ENCODE peak calls at places on chromosomes 4 and X, in six cellular contexts. One of them, this sample, is unnamed.
A peak's percentile ranks its signal among the peaks of the same experiment; 100 is the strongest.

GRCh38 chr4:141686929-141687328 is 50.5 kb downstream of the IL15 start:
- DNase-seq in CD8-positive, alpha-beta memory T cell: no peak
- DNase-seq in tibial artery: no peak
- DNase-seq in cardiac muscle cell: no peak
- DNase-seq in lower lobe of right lung: no peak
- DNase-seq in keratinocyte: no peak
- DNase-seq in this sample: no peak

GRCh38 chr4:59240030-59240429 is 1960.1 kb upstream of the ADGRL3 start:
- DNase-seq in CD8-positive, alpha-beta memory T cell: no peak
- DNase-seq in tibial artery: no peak
- DNase-seq in cardiac muscle cell: no peak
- DNase-seq in lower lobe of right lung: no peak
- DNase-seq in keratinocyte: no peak
- DNase-seq in this sample: no peak

GRCh38 chr4:156991161-156991560 is 19.6 kb upstream of the PDGFC start:
- DNase-seq in CD8-positive, alpha-beta memory T cell: no peak
- DNase-seq in tibial artery: no peak
- DNase-seq in cardiac muscle cell: no peak
- DNase-seq in lower lobe of right lung: no peak
- DNase-seq in keratinocyte: no peak
- DNase-seq in this sample: no peak

GRCh38 chrX:9464435-9465371 is at the start of gene TBL1X:
- DNase-seq in CD8-positive, alpha-beta memory T cell: peak; percentile 56
- DNase-seq in tibial artery: peak; percentile 22
- DNase-seq in cardiac muscle cell: peak; percentile 82
- DNase-seq in lower lobe of right lung: peak; percentile 58
- DNase-seq in keratinocyte: no peak
- DNase-seq in this sample: peak; percentile 62

GRCh38 chr4:150431221-150431620 is 150.7 kb upstream of the MAB21L2 start:
- DNase-seq in CD8-positive, alpha-beta memory T cell: no peak
- DNase-seq in tibial artery: no peak
- DNase-seq in cardiac muscle cell: no peak
- DNase-seq in lower lobe of right lung: no peak
- DNase-seq in keratinocyte: no peak
- DNase-seq in this sample: no peak

GRCh38 chrX:71251456-71251973 is 2.4 kb downstream of the ZMYM3 start:
- DNase-seq in CD8-positive, alpha-beta memory T cell: no peak
- DNase-seq in tibial artery: no peak
- DNase-seq in cardiac muscle cell: no peak
- DNase-seq in lower lobe of right lung: no peak
- DNase-seq in keratinocyte: no peak
- DNase-seq in this sample: no peak

GRCh38 chrX:24890677-24891076 is 125.1 kb downstream of the ARX start:
- DNase-seq in CD8-positive, alpha-beta memory T cell: no peak
- DNase-seq in tibial artery: no peak
- DNase-seq in cardiac muscle cell: no peak
- DNase-seq in lower lobe of right lung: no peak
- DNase-seq in keratinocyte: no peak
- DNase-seq in this sample: no peak

GRCh38 chrX:39931554-39932282 is 166.0 kb downstream of the BCOR start:
- DNase-seq in CD8-positive, alpha-beta memory T cell: no peak
- DNase-seq in tibial artery: no peak
- DNase-seq in cardiac muscle cell: no peak
- DNase-seq in lower lobe of right lung: no peak
- DNase-seq in keratinocyte: no peak
- DNase-seq in this sample: no peak

GRCh38 chr4:89586864-89587263 is 250.1 kb downstream of the SNCA start:
- DNase-seq in CD8-positive, alpha-beta memory T cell: no peak
- DNase-seq in tibial artery: no peak
- DNase-seq in cardiac muscle cell: no peak
- DNase-seq in lower lobe of right lung: no peak
- DNase-seq in keratinocyte: no peak
- DNase-seq in this sample: no peak

GRCh38 chr4:168908093-168908492 is 102.0 kb downstream of the CBR4 start:
- DNase-seq in CD8-positive, alpha-beta memory T cell: no peak
- DNase-seq in tibial artery: no peak
- DNase-seq in cardiac muscle cell: no peak
- DNase-seq in lower lobe of right lung: no peak
- DNase-seq in keratinocyte: no peak
- DNase-seq in this sample: no peak

GRCh38 chr4:84578540-84579409 is 4.2 kb upstream of the CDS1 start:
- DNase-seq in CD8-positive, alpha-beta memory T cell: no peak
- DNase-seq in tibial artery: no peak
- DNase-seq in cardiac muscle cell: peak; percentile 61
- DNase-seq in lower lobe of right lung: no peak
- DNase-seq in keratinocyte: no peak
- DNase-seq in this sample: peak; percentile 46

GRCh38 chrX:19046343-19047215 is 62.7 kb upstream of the PHKA2 start:
- DNase-seq in CD8-positive, alpha-beta memory T cell: no peak
- DNase-seq in tibial artery: no peak
- DNase-seq in cardiac muscle cell: no peak
- DNase-seq in lower lobe of right lung: no peak
- DNase-seq in keratinocyte: no peak
- DNase-seq in this sample: no peak

GRCh38 chrX:45264865-45265264 is 64.2 kb upstream of the DIPK2B start:
- DNase-seq in CD8-positive, alpha-beta memory T cell: no peak
- DNase-seq in tibial artery: no peak
- DNase-seq in cardiac muscle cell: no peak
- DNase-seq in lower lobe of right lung: no peak
- DNase-seq in keratinocyte: no peak
- DNase-seq in this sample: no peak

GRCh38 chr4:14157262-14157661 is 529.7 kb upstream of the BOD1L1 start:
- DNase-seq in CD8-positive, alpha-beta memory T cell: no peak
- DNase-seq in tibial artery: no peak
- DNase-seq in cardiac muscle cell: no peak
- DNase-seq in lower lobe of right lung: no peak
- DNase-seq in keratinocyte: no peak
- DNase-seq in this sample: no peak

GRCh38 chr4:67616478-67616877 is 58.0 kb downstream of the STAP1 start:
- DNase-seq in CD8-positive, alpha-beta memory T cell: no peak
- DNase-seq in tibial artery: no peak
- DNase-seq in cardiac muscle cell: no peak
- DNase-seq in lower lobe of right lung: no peak
- DNase-seq in keratinocyte: no peak
- DNase-seq in this sample: no peak

GRCh38 chrX:69197690-69198089 is 32.4 kb upstream of the PJA1 start:
- DNase-seq in CD8-positive, alpha-beta memory T cell: no peak
- DNase-seq in tibial artery: no peak
- DNase-seq in cardiac muscle cell: no peak
- DNase-seq in lower lobe of right lung: no peak
- DNase-seq in keratinocyte: no peak
- DNase-seq in this sample: no peak

GRCh38 chr4:39043697-39044363 is 11.6 kb upstream of the TMEM156 start:
- DNase-seq in CD8-positive, alpha-beta memory T cell: peak; percentile 30
- DNase-seq in tibial artery: no peak
- DNase-seq in cardiac muscle cell: no peak
- DNase-seq in lower lobe of right lung: no peak
- DNase-seq in keratinocyte: no peak
- DNase-seq in this sample: no peak

GRCh38 chr4:19806865-19807264 is 444.8 kb upstream of the SLIT2 start:
- DNase-seq in CD8-positive, alpha-beta memory T cell: no peak
- DNase-seq in tibial artery: no peak
- DNase-seq in cardiac muscle cell: peak; percentile 14
- DNase-seq in lower lobe of right lung: no peak
- DNase-seq in keratinocyte: no peak
- DNase-seq in this sample: no peak

GRCh38 chr4:15963568-15963967 is 593 bp upstream of the FGFBP2 start:
- DNase-seq in CD8-positive, alpha-beta memory T cell: peak; percentile 57
- DNase-seq in tibial artery: no peak
- DNase-seq in cardiac muscle cell: no peak
- DNase-seq in lower lobe of right lung: peak; percentile 71
- DNase-seq in keratinocyte: no peak
- DNase-seq in this sample: no peak

GRCh38 chrX:51899741-51900140 is 6.3 kb downstream of the MAGED1 start:
- DNase-seq in CD8-positive, alpha-beta memory T cell: no peak
- DNase-seq in tibial artery: no peak
- DNase-seq in cardiac muscle cell: no peak
- DNase-seq in lower lobe of right lung: no peak
- DNase-seq in keratinocyte: no peak
- DNase-seq in this sample: no peak

GRCh38 chr4:38803833-38804653 is 548 bp downstream of the TLR1 start:
- DNase-seq in CD8-positive, alpha-beta memory T cell: no peak
- DNase-seq in tibial artery: no peak
- DNase-seq in cardiac muscle cell: no peak
- DNase-seq in lower lobe of right lung: no peak
- DNase-seq in keratinocyte: no peak
- DNase-seq in this sample: no peak

GRCh38 chr4:79403356-79403755 is 4.7 kb downstream of the GK2 start:
- DNase-seq in CD8-positive, alpha-beta memory T cell: no peak
- DNase-seq in tibial artery: no peak
- DNase-seq in cardiac muscle cell: no peak
- DNase-seq in lower lobe of right lung: no peak
- DNase-seq in keratinocyte: no peak
- DNase-seq in this sample: no peak

GRCh38 chr4:1764670-1765069 is 28.4 kb upstream of the FGFR3 start:
- DNase-seq in CD8-positive, alpha-beta memory T cell: no peak
- DNase-seq in tibial artery: no peak
- DNase-seq in cardiac muscle cell: no peak
- DNase-seq in lower lobe of right lung: no peak
- DNase-seq in keratinocyte: no peak
- DNase-seq in this sample: no peak

GRCh38 chrX:146602246-146602645 is 207.3 kb upstream of the CXorf51B start:
- DNase-seq in CD8-positive, alpha-beta memory T cell: no peak
- DNase-seq in tibial artery: no peak
- DNase-seq in cardiac muscle cell: no peak
- DNase-seq in lower lobe of right lung: no peak
- DNase-seq in keratinocyte: no peak
- DNase-seq in this sample: no peak
- H3K9me3 ChIP-seq in CD8-positive, alpha-beta memory T cell: no peaks in the 10 kb centered on the region
- H3K9me3 ChIP-seq in tibial artery: no peaks in the 10 kb centered on the region
- H3K9me3 ChIP-seq in cardiac muscle cell: no peaks in the 10 kb centered on the region
- H3K9me3 ChIP-seq in lower lobe of right lung: no peaks in the 10 kb centered on the region
- H3K9me3 ChIP-seq in keratinocyte: peaks cover 4% of the 10 kb centered on the region
- H3K9me3 ChIP-seq in this sample: no peaks in the 10 kb centered on the region

GRCh38 chr4:140523857-140524742 is at the start of gene ELMOD2:
- DNase-seq in CD8-positive, alpha-beta memory T cell: peak; percentile 97
- DNase-seq in tibial artery: peak; percentile 99
- DNase-seq in cardiac muscle cell: peak; percentile 100
- DNase-seq in lower lobe of right lung: peak; percentile 100
- DNase-seq in keratinocyte: peak; percentile 61
- DNase-seq in this sample: peak; percentile 99

DNA sequence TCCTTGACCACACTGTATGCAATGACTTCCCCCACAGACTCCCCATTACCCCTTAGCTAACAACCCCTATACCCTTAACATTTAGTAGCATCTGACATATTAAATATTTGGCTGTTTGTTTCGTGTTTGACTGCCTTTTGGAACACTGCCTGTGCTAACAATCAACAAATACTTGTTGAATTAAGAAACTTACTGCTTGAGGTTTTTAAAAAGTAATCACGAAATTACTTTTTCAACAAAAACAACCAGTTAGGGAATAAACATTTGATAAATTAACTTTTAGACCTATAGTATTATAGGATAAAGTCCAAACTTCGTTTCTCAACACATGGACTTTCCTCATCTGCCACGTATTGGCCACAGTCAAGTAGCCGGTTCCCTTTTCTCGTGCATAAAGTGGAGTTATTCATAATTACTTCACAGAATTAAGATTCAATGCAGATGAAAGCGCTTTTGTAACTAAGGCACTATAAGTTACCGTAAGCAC is 555 bp upstream of the ELMOD2 start:
- DNase-seq in CD8-positive, alpha-beta memory T cell: peak; percentile 2
- DNase-seq in tibial artery: no peak
- DNase-seq in cardiac muscle cell: no peak
- DNase-seq in lower lobe of right lung: no peak
- DNase-seq in keratinocyte: no peak
- DNase-seq in this sample: no peak
- H3K4me3 ChIP-seq in CD8-positive, alpha-beta memory T cell: peak overlapping the region; percentile 72
- H3K4me3 ChIP-seq in tibial artery: peak overlapping the region; percentile 99
- H3K4me3 ChIP-seq in cardiac muscle cell: no peak overlapping the region
- H3K4me3 ChIP-seq in lower lobe of right lung: peak overlapping the region; percentile 84
- H3K4me3 ChIP-seq in keratinocyte: peak overlapping the region; percentile 95
- H3K4me3 ChIP-seq in this sample: peak overlapping the region; percentile 62

GRCh38 chrX:48688531-48689142 is 5.0 kb downstream of the WAS start:
- DNase-seq in CD8-positive, alpha-beta memory T cell: no peak
- DNase-seq in tibial artery: no peak
- DNase-seq in cardiac muscle cell: no peak
- DNase-seq in lower lobe of right lung: no peak
- DNase-seq in keratinocyte: no peak
- DNase-seq in this sample: no peak

GRCh38 chrX:48681539-48682183 is 1.9 kb upstream of the WAS start:
- DNase-seq in CD8-positive, alpha-beta memory T cell: no peak
- DNase-seq in tibial artery: no peak
- DNase-seq in cardiac muscle cell: no peak
- DNase-seq in lower lobe of right lung: no peak
- DNase-seq in keratinocyte: no peak
- DNase-seq in this sample: no peak

GRCh38 chrX:48683411-48683982 is at the start of gene WAS:
- DNase-seq in CD8-positive, alpha-beta memory T cell: peak; percentile 57
- DNase-seq in tibial artery: no peak
- DNase-seq in cardiac muscle cell: no peak
- DNase-seq in lower lobe of right lung: peak; percentile 60
- DNase-seq in keratinocyte: no peak
- DNase-seq in this sample: no peak

GRCh38 chrX:48684134-48684533 is 535 bp downstream of the WAS start:
- DNase-seq in CD8-positive, alpha-beta memory T cell: no peak
- DNase-seq in tibial artery: no peak
- DNase-seq in cardiac muscle cell: no peak
- DNase-seq in lower lobe of right lung: no peak
- DNase-seq in keratinocyte: no peak
- DNase-seq in this sample: no peak

DNA sequence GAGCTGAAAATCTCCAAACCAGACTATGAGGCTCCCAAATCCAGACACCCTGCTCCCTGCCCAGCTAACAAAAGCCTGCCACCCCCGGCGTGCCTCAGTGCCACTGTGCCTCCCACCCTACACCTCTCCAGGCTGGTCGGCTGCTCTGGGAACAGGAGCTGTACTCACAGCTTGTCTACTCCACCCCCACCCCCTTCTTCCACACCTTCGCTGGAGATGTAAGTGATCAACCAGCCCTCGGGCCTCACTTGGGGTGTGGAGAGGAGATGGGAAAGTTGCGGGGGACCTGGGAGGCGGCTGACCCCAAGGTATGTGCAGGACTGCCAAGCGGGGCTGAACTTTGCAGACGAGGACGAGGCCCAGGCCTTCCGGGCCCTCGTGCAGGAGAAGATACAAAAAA is 1.8 kb downstream of the WAS start:
- DNase-seq in CD8-positive, alpha-beta memory T cell: no peak
- DNase-seq in tibial artery: no peak
- DNase-seq in cardiac muscle cell: no peak
- DNase-seq in lower lobe of right lung: no peak
- DNase-seq in keratinocyte: no peak
- DNase-seq in this sample: no peak
- H3K9me3 ChIP-seq in CD8-positive, alpha-beta memory T cell: no peaks in the 10 kb centered on the region
- H3K9me3 ChIP-seq in tibial artery: no peaks in the 10 kb centered on the region
- H3K9me3 ChIP-seq in cardiac muscle cell: no peaks in the 10 kb centered on the region
- H3K9me3 ChIP-seq in lower lobe of right lung: no peaks in the 10 kb centered on the region
- H3K9me3 ChIP-seq in keratinocyte: no peaks in the 10 kb centered on the region
- H3K9me3 ChIP-seq in this sample: no peaks in the 10 kb centered on the region

DNA sequence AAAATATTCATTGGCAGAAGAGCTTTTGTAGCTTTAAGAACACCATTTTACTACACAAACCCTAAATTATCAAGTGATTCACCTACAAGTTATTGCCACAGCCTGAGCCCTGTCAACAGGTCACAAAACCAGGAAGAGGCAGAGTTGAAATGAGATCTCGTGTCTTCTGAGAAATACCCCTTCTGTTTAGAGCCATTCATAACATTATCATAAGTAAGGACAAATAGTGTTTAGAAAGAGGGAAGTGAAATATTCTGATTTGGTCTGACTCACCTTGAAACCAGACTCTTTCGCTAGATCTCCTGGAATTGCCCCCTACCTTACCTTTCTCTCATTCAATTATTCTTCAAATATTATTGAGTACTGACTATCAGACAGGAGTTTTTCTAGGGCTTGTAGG is 5.9 kb downstream of the ETDB start:
- DNase-seq in CD8-positive, alpha-beta memory T cell: no peak
- DNase-seq in tibial artery: no peak
- DNase-seq in cardiac muscle cell: no peak
- DNase-seq in lower lobe of right lung: no peak
- DNase-seq in keratinocyte: no peak
- DNase-seq in this sample: no peak
- H3K4me3 ChIP-seq in CD8-positive, alpha-beta memory T cell: no peak overlapping the region
- H3K4me3 ChIP-seq in tibial artery: no peak overlapping the region
- H3K4me3 ChIP-seq in cardiac muscle cell: no peak overlapping the region
- H3K4me3 ChIP-seq in lower lobe of right lung: no peak overlapping the region
- H3K4me3 ChIP-seq in keratinocyte: no peak overlapping the region
- H3K4me3 ChIP-seq in this sample: no peak overlapping the region